ENCODE peak calls at places on chromosomes 13 and 19, in ten cellular contexts. W, J, U, Z, V, P, E, G, B and F are unnamed samples.
A peak's percentile ranks its signal among the peaks of the same experiment; 100 is the strongest.

GRCh38 chr13:99823961-99824360 is 147.6 kb downstream of the ZIC5 start:
- DNase-seq in W (no peak), J (no peak), U (no peak), Z (no peak), V (no peak), P (no peak), E (no peak), G (no peak), B (no peak), F (no peak)

GRCh38 chr13:113117335-113117872 is 5.2 kb upstream of the F10 start:
- DNase-seq in W (no peak), J (peak; percentile 42), U (no peak), Z (no peak), V (no peak), P (no peak), E (no peak), G (no peak), B (no peak), F (no peak)

GRCh38 chr13:20353973-20354372 is 121.9 kb upstream of the GJB6 start:
- DNase-seq in W (peak; percentile 64), J (no peak), U (peak; percentile 80), Z (no peak), V (no peak), P (no peak), E (peak; percentile 15), G (no peak), B (no peak), F (no peak)

GRCh38 chr13:49836516-49836915 is 44.0 kb upstream of the KPNA3 start:
- DNase-seq in W (no peak), J (no peak), U (no peak), Z (no peak), V (no peak), P (peak; percentile 56), E (no peak), G (no peak), B (no peak), F (peak; percentile 1)

GRCh38 chr13:100234006-100234405 is 145.1 kb downstream of the PCCA start:
- DNase-seq in W (no peak), J (no peak), U (no peak), Z (no peak), V (no peak), P (no peak), E (no peak), G (no peak), B (no peak), F (peak; percentile 70)

GRCh38 chr19:47379398-47379938 is 30.4 kb downstream of the DHX34 start:
- DNase-seq in W (no peak), J (no peak), U (no peak), Z (no peak), V (no peak), P (peak; percentile 7), E (no peak), G (no peak), B (no peak), F (no peak)

GRCh38 chr19:6272411-6272791 is 7.4 kb downstream of the MLLT1 start:
- DNase-seq in W (no peak), J (no peak), U (peak; percentile 17), Z (no peak), V (no peak), P (peak; percentile 19), E (no peak), G (no peak), B (no peak), F (no peak)

GRCh38 chr13:73449258-73449657 is 390.5 kb downstream of the KLF5 start:
- DNase-seq in W (no peak), J (no peak), U (no peak), Z (no peak), V (no peak), P (no peak), E (no peak), G (no peak), B (no peak), F (no peak)

GRCh38 chr19:17441241-17442135 is 7.0 kb downstream of the TMEM221 start:
- DNase-seq in W (peak; percentile 41), J (no peak), U (peak; percentile 66), Z (no peak), V (no peak), P (peak; percentile 63), E (peak; percentile 75), G (no peak), B (peak; percentile 46), F (no peak)

GRCh38 chr19:1252221-1252817 is 3.9 kb downstream of the MIDN start:
- DNase-seq in W (peak; percentile 99), J (peak; percentile 83), U (peak; percentile 98), Z (no peak), V (no peak), P (no peak), E (no peak), G (no peak), B (peak; percentile 44), F (no peak)

GRCh38 chr19:18332917-18333530 is 7.4 kb upstream of the PGPEP1 start:
- DNase-seq in W (no peak), J (no peak), U (no peak), Z (no peak), V (no peak), P (no peak), E (no peak), G (no peak), B (no peak), F (no peak)

GRCh38 chr19:32342695-32343094 is 2.7 kb upstream of the ZNF507 start:
- DNase-seq in W (no peak), J (no peak), U (no peak), Z (no peak), V (no peak), P (no peak), E (no peak), G (no peak), B (no peak), F (no peak)

GRCh38 chr13:48304132-48304876 is 753 bp downstream of the RB1 start:
- DNase-seq in W (peak; percentile 63), J (no peak), U (peak; percentile 52), Z (no peak), V (peak; percentile 17), P (no peak), E (peak; percentile 97), G (no peak), B (peak; percentile 84), F (no peak)